ENCODE peak calls at places on chromosome 21, in four cellular contexts. One of them, this sample, is unnamed.
A peak's percentile ranks its signal among the peaks of the same experiment; 100 is the strongest.

GRCh38 chr21:43702785-43703067 is 16.2 kb upstream of the PDXK start:
- DNase-seq in mesendoderm: no peak
- DNase-seq in GM23338: peak; percentile 31
- DNase-seq in PC-3: no peak
- DNase-seq in this sample: no peak

GRCh38 chr21:46082638-46083270 is 15.2 kb upstream of the COL6A2 start:
- DNase-seq in mesendoderm: no peak
- DNase-seq in GM23338: no peak
- DNase-seq in PC-3: no peak
- DNase-seq in this sample: no peak

GRCh38 chr21:39088831-39089380 is 94.3 kb downstream of the PSMG1 start:
- DNase-seq in mesendoderm: peak; percentile 26
- DNase-seq in GM23338: no peak
- DNase-seq in PC-3: peak; percentile 66
- DNase-seq in this sample: no peak

GRCh38 chr21:44711327-44712202 is at the start of gene TSPEAR:
- DNase-seq in mesendoderm: peak; percentile 76
- DNase-seq in GM23338: peak; percentile 57
- DNase-seq in PC-3: no peak
- DNase-seq in this sample: no peak

GRCh38 chr21:39673163-39673562 is 60.4 kb downstream of the B3GALT5 start:
- DNase-seq in mesendoderm: no peak
- DNase-seq in GM23338: no peak
- DNase-seq in PC-3: no peak
- DNase-seq in this sample: no peak

GRCh38 chr21:41226853-41227252 is 58.9 kb downstream of the BACE2 start:
- DNase-seq in mesendoderm: no peak
- DNase-seq in GM23338: no peak
- DNase-seq in PC-3: no peak
- DNase-seq in this sample: no peak

GRCh38 chr21:18275740-18276139 is 31.1 kb downstream of the CHODL start:
- DNase-seq in mesendoderm: no peak
- DNase-seq in GM23338: no peak
- DNase-seq in PC-3: no peak
- DNase-seq in this sample: no peak

GRCh38 chr21:45834026-45834715 is 147.4 kb upstream of the COL6A1 start:
- DNase-seq in mesendoderm: no peak
- DNase-seq in GM23338: no peak
- DNase-seq in PC-3: no peak
- DNase-seq in this sample: no peak

GRCh38 chr21:44710294-44710665 is 1.1 kb downstream of the TSPEAR start:
- DNase-seq in mesendoderm: no peak
- DNase-seq in GM23338: peak; percentile 40
- DNase-seq in PC-3: no peak
- DNase-seq in this sample: no peak

GRCh38 chr21:15850645-15851044 is 120.9 kb downstream of the USP25 start:
- DNase-seq in mesendoderm: no peak
- DNase-seq in GM23338: no peak
- DNase-seq in PC-3: peak; percentile 78
- DNase-seq in this sample: no peak

GRCh38 chr21:44919111-44919912 is 1.4 kb downstream of the ITGB2 start:
- DNase-seq in mesendoderm: no peak
- DNase-seq in GM23338: no peak
- DNase-seq in PC-3: no peak
- DNase-seq in this sample: no peak

GRCh38 chr21:42593007-42593814 is 60.2 kb upstream of the PDE9A start:
- DNase-seq in mesendoderm: peak; percentile 83
- DNase-seq in GM23338: peak; percentile 94
- DNase-seq in PC-3: peak; percentile 77
- DNase-seq in this sample: peak; percentile 66
- H3K4me3 ChIP-seq in mesendoderm: no peak overlapping the region
- H3K4me3 ChIP-seq in GM23338: peak overlapping the region; percentile 41
- H3K4me3 ChIP-seq in PC-3: peak overlapping the region; percentile 51
- H3K4me3 ChIP-seq in this sample: no peak overlapping the region

GRCh38 chr21:36704958-36705678 is 6.2 kb downstream of the SIM2 start:
- DNase-seq in mesendoderm: peak; percentile 8
- DNase-seq in GM23338: peak; percentile 52
- DNase-seq in PC-3: no peak
- DNase-seq in this sample: no peak
- H3K4me3 ChIP-seq in mesendoderm: no peak overlapping the region
- H3K4me3 ChIP-seq in GM23338: peak overlapping the region; percentile 53
- H3K4me3 ChIP-seq in PC-3: no peak overlapping the region
- H3K4me3 ChIP-seq in this sample: no peak overlapping the region

GRCh38 chr21:33975548-33976081 is 60.0 kb upstream of the ATP5PO start:
- DNase-seq in mesendoderm: peak; percentile 26
- DNase-seq in GM23338: no peak
- DNase-seq in PC-3: peak; percentile 79
- DNase-seq in this sample: peak; percentile 96
- H3K4me3 ChIP-seq in mesendoderm: no peak overlapping the region
- H3K4me3 ChIP-seq in GM23338: no peak overlapping the region
- H3K4me3 ChIP-seq in PC-3: peak overlapping the region; percentile 31
- H3K4me3 ChIP-seq in this sample: peak overlapping the region; percentile 66

DNA sequence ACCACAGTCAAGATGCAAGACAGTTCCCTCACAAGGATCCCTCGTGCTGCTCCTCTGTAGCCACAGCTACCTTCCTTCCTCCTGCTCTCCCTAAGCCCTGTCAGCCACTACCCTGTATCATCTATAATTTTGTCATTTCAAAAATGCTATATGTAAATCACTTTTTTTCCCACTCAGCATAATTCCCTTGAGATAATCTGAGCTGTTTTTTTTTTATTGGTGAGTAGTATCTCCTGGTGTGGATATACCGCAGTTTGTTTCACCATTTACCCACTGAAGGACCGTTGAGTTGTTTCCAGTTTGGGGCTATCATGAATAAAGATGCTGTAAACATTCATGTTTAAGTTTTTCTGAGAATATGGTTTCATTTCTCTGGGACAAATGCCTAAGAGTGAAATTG is 88.2 kb downstream of the HUNK start:
- DNase-seq in mesendoderm: no peak
- DNase-seq in GM23338: no peak
- DNase-seq in PC-3: no peak
- DNase-seq in this sample: no peak
- H3K4me3 ChIP-seq in mesendoderm: no peak overlapping the region
- H3K4me3 ChIP-seq in GM23338: no peak overlapping the region
- H3K4me3 ChIP-seq in PC-3: no peak overlapping the region
- H3K4me3 ChIP-seq in this sample: no peak overlapping the region

GRCh38 chr21:29303301-29303700 is 4.6 kb downstream of the BACH1 start:
- DNase-seq in mesendoderm: no peak
- DNase-seq in GM23338: no peak
- DNase-seq in PC-3: no peak
- DNase-seq in this sample: no peak
- H3K4me3 ChIP-seq in mesendoderm: no peak overlapping the region
- H3K4me3 ChIP-seq in GM23338: no peak overlapping the region
- H3K4me3 ChIP-seq in PC-3: no peak overlapping the region
- H3K4me3 ChIP-seq in this sample: peak overlapping the region; percentile 83